ENCODE peak calls at places on chromosomes 2 and 18, in ten cellular contexts. T is lower lobe of right lung, V is fibroblast of the aortic adventitia, M is lower leg skin, B is uterus, P is cardiac fibroblast, X is body of pancreas, S is OCI-LY7, W is GM23338, E is fibroblast of mammary gland. A is an unnamed sample.

GRCh38 chr2:200702646-200703118 is 109.0 kb upstream of the BZW1 start:
- DNase-seq in V (no peak), M (no peak), X (no peak), P (no peak), S (peak), B (no peak), T (no peak), E (no peak), W (no peak), A (no peak)

GRCh38 chr2:142803158-142803557 is 74.3 kb upstream of the KYNU start:
- DNase-seq in W (no peak), M (no peak), E (peak), S (no peak), V (no peak), T (no peak), B (no peak), X (no peak), P (no peak), A (no peak)

GRCh38 chr2:162731917-162732804 is 106.4 kb downstream of the KCNH7 start:
- DNase-seq in P (no peak), X (no peak), T (no peak), S (no peak), V (no peak), W (no peak), B (no peak), M (no peak), E (no peak), A (no peak)

GRCh38 chr2:74944987-74945782 is 13.3 kb upstream of the POLE4 start:
- DNase-seq in E (peak), W (no peak), B (no peak), T (no peak), P (peak), M (no peak), V (peak), X (no peak), S (peak), A (peak)

GRCh38 chr2:170509460-170510193 is 205.5 kb upstream of the SP5 start:
- DNase-seq in X (no peak), T (no peak), M (no peak), W (no peak), B (no peak), E (no peak), V (no peak), P (no peak), S (no peak), A (peak)

GRCh38 chr2:209694748-209695147 is 76.9 kb upstream of the UNC80 start:
- DNase-seq in B (no peak), E (no peak), V (no peak), W (no peak), M (no peak), P (no peak), S (no peak), T (no peak), X (no peak), A (no peak)

GRCh38 chr2:182763311-182763912 is 47.4 kb downstream of the DNAJC10 start:
- DNase-seq in T (no peak), S (peak), E (peak), W (peak), M (no peak), V (peak), B (no peak), X (no peak), P (peak), A (peak)

GRCh38 chr2:100819365-100820345 is at the start of gene NPAS2:
- DNase-seq in W (peak), X (peak), V (peak), M (peak), E (peak), P (peak), B (peak), S (no peak), T (no peak), A (peak)

GRCh38 chr2:160194946-160195345 is 5.1 kb downstream of the ITGB6 start:
- DNase-seq in E (no peak), V (no peak), X (no peak), T (no peak), B (no peak), S (no peak), P (no peak), W (no peak), M (no peak), A (no peak)

GRCh38 chr2:109457366-109457765 is 156.4 kb downstream of the SEPTIN10 start:
- DNase-seq in X (no peak), V (no peak), E (peak), B (no peak), T (no peak), P (no peak), M (peak), W (no peak), S (no peak), A (no peak)

GRCh38 chr2:141942006-141942789 is 188.6 kb downstream of the LRP1B start:
- DNase-seq in W (peak), T (no peak), S (no peak), X (no peak), M (no peak), V (no peak), P (no peak), B (no peak), E (no peak), A (no peak)

GRCh38 chr2:52904511-52904910 is 863.1 kb upstream of the CHAC2 start:
- DNase-seq in M (no peak), P (no peak), W (no peak), V (no peak), E (no peak), T (no peak), B (no peak), X (no peak), S (no peak), A (no peak)

GRCh38 chr18:79791141-79791972 is 6.4 kb upstream of the KCNG2 start:
- DNase-seq in V (peak), P (peak), X (peak), B (no peak), S (no peak), M (no peak), T (no peak), E (peak), W (no peak), A (peak)

GRCh38 chr2:120933693-120934092 is 198.0 kb downstream of the GLI2 start:
- DNase-seq in M (no peak), W (no peak), T (no peak), V (no peak), X (no peak), P (no peak), E (no peak), S (no peak), B (no peak), A (no peak)

GRCh38 chr2:61984682-61985081 is 79.2 kb downstream of the COMMD1 start:
- DNase-seq in M (no peak), W (no peak), B (no peak), V (no peak), S (no peak), E (no peak), P (no peak), T (no peak), X (no peak), A (no peak)

GRCh38 chr18:74249181-74249968 is 42.4 kb downstream of the CYB5A start:
- DNase-seq in X (no peak), M (peak), P (peak), S (no peak), T (no peak), W (no peak), V (peak), E (peak), B (no peak), A (peak)

GRCh38 chr18:35362531-35362930 is 14.6 kb downstream of the ZNF396 start:
- DNase-seq in W (no peak), T (no peak), S (no peak), E (no peak), M (no peak), X (no peak), V (no peak), B (no peak), P (no peak), A (no peak)

GRCh38 chr2:218419630-218420216 is 800 bp downstream of the VIL1 start:
- DNase-seq in X (no peak), E (no peak), V (no peak), T (no peak), S (no peak), M (no peak), B (no peak), W (no peak), P (no peak), A (no peak)

GRCh38 chr2:234628953-234629352 is 132.1 kb upstream of the ARL4C start:
- DNase-seq in P (no peak), E (no peak), T (no peak), M (no peak), B (no peak), V (no peak), X (no peak), W (peak), S (no peak), A (no peak)

GRCh38 chr2:199495147-199495546 is 37.4 kb upstream of the SATB2 start:
- DNase-seq in M (no peak), T (no peak), W (no peak), B (no peak), V (no peak), S (no peak), P (no peak), X (no peak), E (no peak), A (no peak)

GRCh38 chr2:230927711-230928341 is 2.8 kb upstream of the GPR55 start:
- DNase-seq in M (peak), B (no peak), W (no peak), T (peak), S (no peak), V (no peak), P (no peak), X (no peak), E (no peak), A (no peak)

GRCh38 chr2:215542690-215543089 is 106.8 kb upstream of the FN1 start:
- DNase-seq in B (no peak), P (no peak), W (no peak), M (no peak), S (no peak), E (no peak), V (no peak), X (no peak), T (no peak), A (no peak)

GRCh38 chr18:79108520-79109215 is 39.5 kb downstream of the ATP9B start:
- DNase-seq in S (no peak), T (no peak), P (no peak), B (no peak), W (no peak), V (no peak), X (no peak), E (peak), M (no peak), A (no peak)

GRCh38 chr2:207253946-207254345 is 88.2 kb upstream of the KLF7 start:
- DNase-seq in X (no peak), W (no peak), S (no peak), V (peak), T (no peak), P (peak), E (peak), B (no peak), M (no peak), A (peak)

GRCh38 chr2:1685957-1686783 is 58.1 kb downstream of the PXDN start:
- DNase-seq in E (no peak), T (peak), W (peak), M (peak), X (no peak), V (no peak), B (no peak), S (no peak), P (no peak), A (peak)

GRCh38 chr2:231399853-231400667 is 4.5 kb downstream of the B3GNT7 start:
- DNase-seq in B (peak), M (no peak), P (peak), X (peak), E (peak), S (no peak), W (no peak), T (no peak), V (peak), A (no peak)

GRCh38 chr2:220847587-220847986 is 724.5 kb downstream of the EPHA4 start:
- DNase-seq in V (peak), M (no peak), W (no peak), B (no peak), T (no peak), P (peak), E (peak), S (no peak), X (no peak), A (peak)

GRCh38 chr2:9071032-9071431 is 67.5 kb upstream of the MBOAT2 start:
- DNase-seq in T (no peak), E (peak), V (peak), X (no peak), M (no peak), S (no peak), W (no peak), P (no peak), B (no peak), A (peak)

GRCh38 chr2:119461811-119462210 is 30.2 kb downstream of the TMEM37 start:
- DNase-seq in W (no peak), V (no peak), M (no peak), E (no peak), X (no peak), S (no peak), T (no peak), P (no peak), B (no peak), A (no peak)

GRCh38 chr2:229780856-229781773 is 66.8 kb upstream of the DNER start:
- DNase-seq in W (peak), V (peak), B (no peak), P (peak), E (peak), M (no peak), S (peak), T (no peak), X (no peak), A (peak)

GRCh38 chr2:150474326-150475074 is 13.0 kb downstream of the RND3 start:
- DNase-seq in E (no peak), T (no peak), V (peak), W (no peak), S (no peak), P (no peak), M (no peak), B (no peak), X (no peak), A (peak)

GRCh38 chr18:12883003-12883683 is 894 bp downstream of the PTPN2 start:
- DNase-seq in B (no peak), P (no peak), V (no peak), M (no peak), S (no peak), X (no peak), E (no peak), W (peak), T (no peak), A (no peak)

GRCh38 chr2:181076666-181077065 is 96.3 kb downstream of the UBE2E3 start:
- DNase-seq in X (no peak), W (peak), S (no peak), P (no peak), B (no peak), E (peak), T (no peak), M (no peak), V (no peak), A (no peak)
- TF ChIP-seq CTCF in X (no peak), W (no peak), S (no peak), P (no peak), B (no peak), E (no peak), T (no peak), M (no peak), V (no peak), A (no peak)

DNA sequence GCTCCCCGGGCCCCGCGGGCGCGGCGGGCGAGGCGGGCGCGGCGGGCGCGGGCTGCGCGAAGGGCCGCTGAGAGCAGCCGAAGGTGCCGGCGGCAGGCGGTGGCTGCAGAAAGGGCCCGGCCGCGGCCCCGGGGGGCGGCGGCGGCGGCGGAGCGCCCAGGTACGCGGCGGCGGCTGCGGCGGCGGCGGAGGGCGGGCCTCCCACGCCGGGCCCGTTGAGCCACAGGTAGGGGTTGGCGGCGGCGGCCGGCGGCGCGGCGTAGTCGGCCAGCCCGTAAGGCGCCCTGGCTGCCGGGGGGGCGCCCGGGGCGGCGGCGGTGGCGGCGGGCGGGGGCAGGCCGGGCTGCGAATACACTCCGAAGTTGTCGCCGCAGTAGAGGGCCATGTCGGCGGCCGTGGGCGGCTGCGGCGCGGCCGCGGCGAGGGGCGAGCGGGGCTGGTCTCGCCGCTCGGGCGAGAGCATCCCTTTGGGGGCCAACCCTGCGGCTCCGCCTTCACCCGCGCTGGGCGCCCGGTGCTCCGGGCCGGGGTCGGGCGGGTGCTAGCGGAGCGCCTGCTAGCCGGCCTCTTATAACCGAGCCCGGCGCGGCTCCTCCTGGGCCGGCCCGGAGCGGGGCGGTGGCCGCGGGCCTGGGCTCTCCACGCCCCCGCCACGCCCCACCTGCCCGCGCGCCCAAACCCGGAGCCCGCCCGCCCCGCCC is at the start of gene FOXI3:
- DNase-seq in S (no peak), V (no peak), P (no peak), B (no peak), M (no peak), E (no peak), T (no peak), X (no peak), W (peak), A (no peak)
- H3K4me3 ChIP-seq in S (no peak), V (no peak), P (no peak), B (no peak), M (no peak), E (no peak), T (peak), X (no peak), W (peak), A (no peak)

GRCh38 chr2:38535404-38535744 is 67.4 kb downstream of the HNRNPLL start:
- DNase-seq in V (no peak), X (no peak), B (no peak), S (no peak), M (no peak), W (no peak), P (no peak), E (no peak), T (no peak), A (no peak)

GRCh38 chr2:38540580-38541290 is 62.0 kb downstream of the HNRNPLL start:
- DNase-seq in W (no peak), E (no peak), P (peak), S (no peak), X (no peak), T (no peak), M (no peak), V (no peak), B (no peak), A (no peak)

GRCh38 chr2:38535745-38536506 is 66.8 kb downstream of the HNRNPLL start:
- DNase-seq in M (peak), X (peak), P (peak), W (peak), E (peak), T (peak), V (peak), S (peak), B (peak), A (peak)

GRCh38 chr2:38537937-38538525 is 64.7 kb downstream of the HNRNPLL start:
- DNase-seq in P (no peak), E (no peak), M (no peak), X (no peak), V (no peak), W (no peak), B (no peak), S (no peak), T (no peak), A (no peak)

GRCh38 chr2:38539086-38539485 is 63.6 kb downstream of the HNRNPLL start:
- DNase-seq in T (no peak), M (no peak), E (no peak), B (no peak), X (no peak), P (no peak), W (peak), V (no peak), S (no peak), A (no peak)
- TF ChIP-seq CTCF in T (no peak), M (no peak), E (no peak), B (no peak), X (no peak), P (no peak), W (peak), V (no peak), S (peak), A (no peak)

DNA sequence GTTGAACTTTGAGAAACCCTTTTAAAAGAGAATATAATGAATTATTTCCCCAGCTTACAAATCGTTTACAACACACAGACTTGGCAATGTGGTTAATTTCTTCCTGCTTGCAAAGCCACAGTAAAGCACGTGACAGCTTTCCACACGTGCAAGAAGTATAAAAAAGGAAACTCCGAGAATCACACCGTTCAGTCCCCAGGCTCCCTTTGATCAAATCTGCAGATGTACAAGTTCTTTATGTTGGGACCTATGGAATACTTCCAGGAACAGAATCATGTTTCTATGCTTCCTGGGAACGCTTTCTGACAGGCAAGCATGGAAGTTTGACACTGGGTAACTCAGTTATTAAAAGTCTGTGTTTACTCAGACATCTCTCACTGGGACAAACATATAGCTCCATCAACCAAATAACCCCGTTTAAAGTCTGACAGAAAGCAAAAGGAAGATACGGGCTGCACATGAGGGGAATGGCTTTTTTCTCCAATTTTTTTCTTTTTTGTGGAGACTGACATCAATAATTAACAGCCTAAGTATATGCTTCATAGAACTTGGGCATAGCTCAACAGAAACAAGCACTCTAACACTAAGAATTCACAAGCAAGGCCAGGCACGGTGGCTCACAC is 134.8 kb downstream of the EIPR1 start:
- DNase-seq in M (no peak), B (no peak), E (peak), V (peak), T (no peak), P (peak), X (no peak), W (no peak), S (no peak), A (no peak)
- H3K4me3 ChIP-seq in M (no peak), B (no peak), E (no peak), V (no peak), T (no peak), P (no peak), X (no peak), W (no peak), S (no peak), A (no peak)

DNA sequence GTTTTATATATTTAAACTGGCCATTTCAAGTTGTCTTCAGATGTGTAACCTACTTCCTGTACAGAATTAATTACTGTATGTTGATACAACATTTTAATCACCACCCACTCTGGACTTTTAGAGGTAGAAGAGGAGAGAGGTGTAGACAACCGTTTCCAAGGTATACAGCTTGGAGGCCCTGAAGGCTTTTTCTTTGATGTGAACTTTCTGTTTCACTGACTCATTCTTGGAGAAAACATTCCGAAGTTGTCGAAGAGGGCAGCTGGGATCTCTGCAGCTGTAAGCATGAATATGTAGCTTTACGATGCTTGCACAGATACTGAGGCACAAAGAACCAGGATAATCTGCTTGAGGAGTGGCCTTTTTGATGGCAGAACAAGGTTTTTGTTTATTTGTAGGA is 137.0 kb downstream of the NCKAP5 start:
- DNase-seq in V (no peak), B (no peak), T (no peak), M (no peak), X (no peak), E (no peak), S (no peak), W (no peak), P (no peak), A (peak)
- TF ChIP-seq CTCF in V (no peak), B (no peak), T (no peak), M (no peak), X (no peak), E (no peak), S (no peak), W (no peak), P (no peak), A (no peak)